ENCODE peak calls at places on chromosomes 6 and 20, in nine cellular contexts. S is thoracic aorta, N is cardiac muscle cell, T is suprapubic skin, U is omental fat pad, X is prostate gland, B is BE2C, L is Calu3, R is psoas muscle. V is an unnamed sample.

GRCh38 chr6:18101271-18101670 is 21.2 kb downstream of the NHLRC1 start:
- DNase-seq in S (no peak), N (no peak), T (no peak), U (no peak), X (no peak), B (no peak), L (no peak), R (no peak), V (no peak)

GRCh38 chr6:62035952-62036351 is 250.1 kb downstream of the KHDRBS2 start:
- DNase-seq in S (no peak), N (no peak), T (no peak), U (no peak), X (no peak), B (no peak), L (no peak), R (no peak), V (no peak)

GRCh38 chr20:25669826-25670422 is 26.7 kb downstream of the ZNF337 start:
- DNase-seq in S (no peak), N (peak; percentile 11), T (no peak), U (no peak), X (no peak), B (no peak), L (no peak), R (peak; percentile 15), V (no peak)

GRCh38 chr6:36631326-36632046 is 37.3 kb downstream of the SRSF3 start:
- DNase-seq in S (no peak), N (peak; percentile 60), T (no peak), U (no peak), X (no peak), B (no peak), L (no peak), R (no peak), V (peak; percentile 68)

GRCh38 chr6:165664553-165665383 is 1.7 kb upstream of the PDE10A start:
- DNase-seq in S (no peak), N (no peak), T (no peak), U (no peak), X (no peak), B (no peak), L (peak; percentile 14), R (no peak), V (no peak)

GRCh38 chr6:74041420-74041819 is 345.4 kb downstream of the CD109 start:
- DNase-seq in S (no peak), N (peak; percentile 15), T (peak; percentile 47), U (no peak), X (no peak), B (no peak), L (no peak), R (no peak), V (no peak)

GRCh38 chr20:51500311-51500710 is 42.2 kb downstream of the NFATC2 start:
- DNase-seq in S (no peak), N (no peak), T (no peak), U (no peak), X (no peak), B (no peak), L (no peak), R (no peak), V (no peak)

GRCh38 chr6:33711140-33712129 is at the start of gene UQCC2:
- DNase-seq in S (peak; percentile 88), N (peak; percentile 99), T (peak; percentile 97), U (peak; percentile 86), X (peak; percentile 97), B (peak; percentile 99), L (peak; percentile 100), R (peak; percentile 98), V (peak; percentile 99)

GRCh38 chr6:139894271-139894670 is 519.8 kb upstream of the CITED2 start:
- DNase-seq in S (no peak), N (no peak), T (no peak), U (no peak), X (no peak), B (no peak), L (no peak), R (no peak), V (no peak)

GRCh38 chr6:139891471-139891870 is 517.0 kb upstream of the CITED2 start:
- DNase-seq in S (no peak), N (no peak), T (no peak), U (no peak), X (no peak), B (no peak), L (no peak), R (no peak), V (no peak)

DNA sequence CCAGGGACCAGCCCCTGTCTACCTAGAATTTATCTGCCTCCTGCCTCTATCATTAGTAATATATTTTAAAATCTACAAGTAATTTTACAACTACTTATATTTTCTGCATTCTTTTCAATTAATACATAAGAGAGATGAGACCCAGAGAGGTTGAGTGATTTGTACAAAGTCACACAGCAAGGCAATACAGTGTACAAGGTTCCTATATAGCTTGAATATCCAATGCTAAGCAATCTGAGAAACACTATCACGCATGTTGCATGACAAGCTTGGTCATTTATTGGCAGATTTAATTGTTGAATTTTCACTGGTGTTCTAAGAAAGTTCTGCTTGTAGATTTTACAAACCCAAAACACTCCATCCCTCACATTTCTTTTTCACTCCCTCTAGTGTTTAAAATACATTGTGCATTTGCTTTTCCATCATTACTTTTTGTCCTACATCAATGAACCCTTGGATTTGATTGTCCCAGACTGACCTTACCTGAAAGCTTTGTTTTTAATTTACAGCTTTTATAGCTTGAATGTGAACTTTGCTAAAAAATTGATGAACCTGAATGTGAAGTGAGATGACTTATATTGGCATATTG is 520.9 kb upstream of the CITED2 start:
- DNase-seq in S (no peak), N (no peak), T (no peak), U (no peak), X (no peak), B (no peak), L (no peak), R (no peak), V (no peak)
- TF ChIP-seq CTCF in S (no peak), N (no peak), T (no peak), U (no peak), X (no peak), B (no peak), L (no peak), R (no peak), V (peak; percentile 69)

DNA sequence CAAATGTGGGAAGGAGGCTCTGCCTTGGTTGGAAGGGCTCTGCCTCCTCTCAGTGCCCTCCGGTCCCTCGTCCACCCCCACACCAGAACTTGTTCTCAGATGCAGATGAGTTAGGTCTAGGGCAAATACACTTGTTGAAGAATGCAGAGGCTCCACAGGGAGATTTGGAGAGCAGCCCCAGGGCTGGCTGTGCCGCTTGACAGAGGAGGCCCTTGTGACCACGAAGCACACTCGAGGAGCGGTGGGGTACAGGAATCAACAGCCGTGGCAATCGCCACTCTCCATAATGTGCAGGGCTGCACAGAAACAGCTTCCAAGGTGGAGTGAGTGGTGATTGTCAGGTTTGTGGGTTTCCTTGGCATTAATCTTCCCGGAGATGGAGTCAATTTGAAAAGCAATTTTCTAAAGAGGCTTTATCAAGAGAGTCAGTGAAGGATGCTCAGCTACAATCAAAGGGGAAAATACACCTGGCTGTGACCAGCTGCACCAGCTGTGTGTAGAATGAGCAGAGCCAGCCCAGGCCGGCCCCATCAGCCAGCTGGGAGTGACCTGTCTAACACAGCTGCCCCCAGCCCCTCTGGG is 59.5 kb downstream of the BFSP1 start:
- DNase-seq in S (no peak), N (no peak), T (no peak), U (no peak), X (no peak), B (no peak), L (no peak), R (no peak), V (no peak)
- TF ChIP-seq CTCF in S (no peak), N (no peak), T (no peak), U (no peak), X (no peak), B (no peak), L (no peak), R (no peak), V (no peak)

GRCh38 chr6:83539678-83540077 is 27.3 kb downstream of the PRSS35 start:
- DNase-seq in S (no peak), N (no peak), T (no peak), U (no peak), X (no peak), B (no peak), L (no peak), R (no peak), V (no peak)

GRCh38 chr6:83536647-83537589 is 24.6 kb downstream of the PRSS35 start:
- DNase-seq in S (no peak), N (no peak), T (no peak), U (no peak), X (no peak), B (no peak), L (no peak), R (no peak), V (no peak)

DNA sequence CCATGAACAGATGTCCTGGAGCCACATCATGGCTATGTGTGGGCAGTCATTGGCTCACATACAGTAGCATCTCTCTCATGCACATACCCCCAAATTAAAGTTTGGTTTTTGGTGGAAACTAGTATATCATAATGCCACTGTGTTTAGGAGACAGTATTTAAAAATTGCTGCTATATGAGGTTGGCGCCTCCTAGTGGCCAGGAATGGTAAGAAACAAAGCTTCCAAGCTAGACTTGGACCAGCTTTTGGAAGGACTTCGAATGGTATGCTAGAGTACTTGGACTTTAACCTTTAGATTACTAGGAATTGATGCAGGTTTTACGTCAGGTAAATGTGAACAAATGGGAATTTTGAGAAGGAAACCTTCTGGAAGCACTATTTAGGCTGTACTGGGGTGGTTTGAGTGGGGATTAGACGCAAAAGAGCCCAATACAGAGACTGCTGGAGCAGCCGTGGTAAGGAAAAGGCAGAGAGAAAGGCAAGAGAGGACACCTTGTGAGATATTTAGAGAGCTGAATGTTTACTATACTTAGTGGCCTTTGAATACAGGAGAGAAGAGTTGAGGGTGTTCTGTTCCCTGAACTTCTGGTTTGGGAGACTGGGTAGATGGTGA is 23.8 kb downstream of the PRSS35 start:
- DNase-seq in S (no peak), N (peak; percentile 69), T (no peak), U (peak; percentile 53), X (no peak), B (peak; percentile 56), L (peak; percentile 55), R (no peak), V (no peak)
- TF ChIP-seq CTCF in S (peak; percentile 66), N (peak; percentile 82), T (no peak), U (no peak), X (no peak), B (peak; percentile 84), L (peak; percentile 75), R (peak; percentile 41), V (peak; percentile 87)

GRCh38 chr6:10382728-10383127 is 32.1 kb downstream of the TFAP2A start:
- DNase-seq in S (no peak), N (no peak), T (no peak), U (no peak), X (no peak), B (no peak), L (no peak), R (no peak), V (no peak)

GRCh38 chr6:10381830-10382208 is 33.1 kb downstream of the TFAP2A start:
- DNase-seq in S (no peak), N (no peak), T (no peak), U (no peak), X (no peak), B (no peak), L (no peak), R (no peak), V (peak; percentile 84)

GRCh38 chr6:10383312-10384063 is 31.4 kb downstream of the TFAP2A start:
- DNase-seq in S (no peak), N (no peak), T (no peak), U (no peak), X (peak; percentile 41), B (no peak), L (peak; percentile 62), R (peak; percentile 14), V (peak; percentile 88)

GRCh38 chr6:10382322-10382721 is 32.6 kb downstream of the TFAP2A start:
- DNase-seq in S (no peak), N (no peak), T (no peak), U (no peak), X (no peak), B (no peak), L (no peak), R (no peak), V (peak; percentile 86)

DNA sequence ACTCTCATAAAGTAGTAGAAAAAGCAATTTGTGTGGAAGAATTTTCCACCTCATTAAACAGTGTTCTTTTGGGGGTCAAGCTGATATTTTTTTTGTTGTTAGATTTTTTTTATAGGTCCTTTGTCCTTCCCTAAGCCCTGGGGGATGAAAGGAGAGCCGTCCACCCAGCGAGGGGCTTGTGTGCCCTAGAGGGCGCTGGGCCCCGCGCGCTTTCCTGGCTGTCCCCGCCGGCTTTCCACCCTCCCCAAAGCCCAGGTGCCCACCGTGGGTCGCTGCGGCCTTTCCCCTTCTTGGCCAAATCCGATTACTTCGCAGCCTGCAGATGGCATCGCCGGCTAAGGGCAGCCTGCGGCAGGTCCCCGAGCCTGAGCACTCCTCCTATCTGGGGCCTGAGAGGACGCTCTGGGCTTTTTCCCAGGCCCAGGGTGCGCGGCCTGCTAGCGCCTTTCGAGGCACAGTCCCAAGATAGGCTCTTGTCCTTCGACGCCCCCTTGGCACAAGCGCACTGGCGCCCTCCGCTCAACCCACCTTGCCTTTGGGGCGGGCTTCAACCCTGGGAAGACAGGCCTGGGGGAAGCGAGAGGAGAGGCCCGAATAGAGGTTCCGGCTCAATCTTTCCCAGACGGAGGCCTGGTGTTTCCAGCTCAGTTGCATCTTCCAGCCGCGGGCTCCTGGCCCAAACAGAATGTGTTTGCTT is 33.6 kb downstream of the TFAP2A start:
- DNase-seq in S (no peak), N (peak; percentile 35), T (no peak), U (no peak), X (no peak), B (no peak), L (no peak), R (no peak), V (peak; percentile 86)
- TF ChIP-seq CTCF in S (no peak), N (no peak), T (no peak), U (no peak), X (no peak), B (no peak), L (no peak), R (no peak), V (peak; percentile 26)

V was measured in chondrocyte.